ENCODE peak calls at places on chromosome 11, in nine cellular contexts. A, K, O, Z, E, B, J, S and D are unnamed samples.

GRCh38 chr11:9802291-9802861 is 138.5 kb downstream of the SWAP70 start:
- DNase-seq in A (no peak), K (no peak), O (no peak), Z (no peak), E (peak), B (peak), J (no peak), S (no peak), D (peak)

GRCh38 chr11:820655-821512 is 2.2 kb downstream of the PNPLA2 start:
- DNase-seq in A (peak), K (peak), O (peak), Z (no peak), E (no peak), B (no peak), J (no peak), S (peak), D (no peak)

GRCh38 chr11:1757861-1758610 is 5.7 kb downstream of the CTSD start:
- DNase-seq in A (no peak), K (no peak), O (no peak), Z (no peak), E (no peak), B (no peak), J (no peak), S (no peak), D (no peak)

GRCh38 chr11:40328890-40329617 is 1130.4 kb downstream of the LRRC4C start:
- DNase-seq in A (no peak), K (peak), O (peak), Z (no peak), E (peak), B (no peak), J (no peak), S (peak), D (peak)

GRCh38 chr11:30876656-30877371 is 290.7 kb upstream of the MPPED2 start:
- DNase-seq in A (peak), K (no peak), O (no peak), Z (no peak), E (no peak), B (no peak), J (no peak), S (peak), D (no peak)

GRCh38 chr11:15673408-15673811 is 558.7 kb downstream of the INSC start:
- DNase-seq in A (no peak), K (no peak), O (no peak), Z (no peak), E (no peak), B (no peak), J (no peak), S (peak), D (no peak)

GRCh38 chr11:65546217-65546958 is 11.8 kb downstream of the LTBP3 start:
- DNase-seq in A (peak), K (peak), O (peak), Z (peak), E (peak), B (peak), J (peak), S (peak), D (no peak)

GRCh38 chr11:65887026-65887722 is 1.1 kb downstream of the FIBP start:
- DNase-seq in A (peak), K (no peak), O (no peak), Z (no peak), E (no peak), B (peak), J (no peak), S (no peak), D (no peak)

GRCh38 chr11:38543311-38543710 is 1945.3 kb upstream of the RAG2 start:
- DNase-seq in A (no peak), K (no peak), O (no peak), Z (no peak), E (peak), B (no peak), J (no peak), S (no peak), D (no peak)

GRCh38 chr11:83054001-83054400 is 17.7 kb downstream of the RAB30 start:
- DNase-seq in A (no peak), K (no peak), O (no peak), Z (no peak), E (no peak), B (no peak), J (no peak), S (no peak), D (no peak)

GRCh38 chr11:80103149-80103859 is 662.5 kb upstream of the TENM4 start:
- DNase-seq in A (no peak), K (no peak), O (peak), Z (no peak), E (peak), B (no peak), J (no peak), S (no peak), D (peak)

GRCh38 chr11:122189259-122189658 is 73.2 kb upstream of the BLID start:
- DNase-seq in A (no peak), K (no peak), O (peak), Z (no peak), E (peak), B (peak), J (peak), S (no peak), D (peak)

GRCh38 chr11:125404811-125405481 is 91.1 kb downstream of the FEZ1 start:
- DNase-seq in A (peak), K (peak), O (peak), Z (peak), E (peak), B (peak), J (peak), S (peak), D (no peak)
- H3K27ac ChIP-seq in A (no peak), K (no peak), O (no peak), Z (no peak), E (no peak), B (no peak), J (no peak), S (no peak), D (no peak)

GRCh38 chr11:118295834-118296454 is 8.6 kb upstream of the CD3E start:
- DNase-seq in A (no peak), K (no peak), O (no peak), Z (no peak), E (peak), B (no peak), J (peak), S (peak), D (no peak)
- H3K27ac ChIP-seq in A (no peak), K (no peak), O (no peak), Z (no peak), E (no peak), B (no peak), J (no peak), S (no peak), D (no peak)

GRCh38 chr11:93000511-93001476 is 31.3 kb downstream of the MTNR1B start:
- DNase-seq in A (no peak), K (no peak), O (peak), Z (no peak), E (peak), B (no peak), J (peak), S (no peak), D (peak)

GRCh38 chr11:93002380-93002779 is 32.9 kb downstream of the MTNR1B start:
- DNase-seq in A (no peak), K (no peak), O (no peak), Z (no peak), E (no peak), B (no peak), J (no peak), S (no peak), D (no peak)

GRCh38 chr11:93005239-93005638 is 35.8 kb downstream of the MTNR1B start:
- DNase-seq in A (no peak), K (no peak), O (no peak), Z (no peak), E (peak), B (no peak), J (no peak), S (no peak), D (peak)

DNA sequence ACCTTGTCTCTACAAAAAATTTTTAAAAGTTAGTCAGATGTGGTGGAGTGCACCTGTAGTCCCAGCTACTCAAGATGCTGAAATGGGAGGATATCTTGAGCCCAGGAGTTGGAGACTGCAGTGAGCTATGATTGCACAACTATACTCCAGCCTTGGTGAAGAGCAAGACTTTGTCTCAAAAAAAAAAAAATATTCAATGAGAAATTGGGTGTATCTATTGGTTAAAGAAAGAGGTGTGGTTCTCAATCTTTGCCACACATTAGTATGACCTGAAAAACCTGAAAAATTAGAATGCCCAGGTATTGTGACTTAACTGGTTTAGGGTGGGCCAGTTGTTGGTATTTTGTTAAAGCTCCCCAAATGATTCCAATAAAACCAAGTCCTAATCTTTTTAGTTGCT is 32.4 kb downstream of the MTNR1B start:
- DNase-seq in A (no peak), K (no peak), O (no peak), Z (no peak), E (no peak), B (no peak), J (no peak), S (no peak), D (no peak)
- H3K27ac ChIP-seq in A (no peak), K (no peak), O (peak), Z (no peak), E (no peak), B (no peak), J (no peak), S (no peak), D (peak)

DNA sequence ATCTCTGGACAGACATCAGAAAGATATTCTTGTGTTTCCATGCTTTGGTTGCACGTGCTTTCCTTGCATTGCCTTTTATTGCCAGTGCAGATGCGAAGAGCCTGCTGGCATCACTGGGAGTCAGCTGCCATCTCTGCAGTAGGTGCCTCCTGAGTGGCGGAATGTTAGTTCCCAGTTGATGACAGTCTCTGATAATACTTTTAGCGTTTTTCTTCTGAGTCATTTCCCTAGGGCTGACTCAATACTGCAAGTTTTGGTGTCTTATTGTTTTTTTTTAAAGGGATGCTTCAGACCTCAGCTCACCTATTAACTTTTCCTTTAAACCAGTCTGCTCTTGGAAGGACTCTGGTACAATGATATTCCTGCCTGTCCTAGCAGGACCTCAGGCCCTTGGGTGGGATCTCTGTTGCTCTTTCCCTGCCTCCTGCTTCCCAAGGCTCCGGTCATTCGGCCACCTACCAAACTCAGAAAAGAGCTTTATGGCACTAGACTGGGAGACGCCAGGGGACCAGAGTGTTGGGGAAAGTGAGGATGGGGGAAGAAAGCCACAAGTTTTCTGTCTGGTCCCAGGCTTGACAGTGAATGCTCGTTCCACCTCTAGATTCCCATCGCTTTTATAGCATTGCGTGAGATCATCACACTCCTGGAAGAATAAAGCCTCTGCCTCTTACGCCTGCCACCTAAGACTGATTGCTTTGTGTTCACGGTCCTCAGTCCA is 308.7 kb downstream of the DDX10 start:
- DNase-seq in A (no peak), K (no peak), O (peak), Z (no peak), E (peak), B (no peak), J (no peak), S (no peak), D (peak)
- H3K27ac ChIP-seq in A (no peak), K (no peak), O (peak), Z (no peak), E (peak), B (no peak), J (no peak), S (no peak), D (peak)

DNA sequence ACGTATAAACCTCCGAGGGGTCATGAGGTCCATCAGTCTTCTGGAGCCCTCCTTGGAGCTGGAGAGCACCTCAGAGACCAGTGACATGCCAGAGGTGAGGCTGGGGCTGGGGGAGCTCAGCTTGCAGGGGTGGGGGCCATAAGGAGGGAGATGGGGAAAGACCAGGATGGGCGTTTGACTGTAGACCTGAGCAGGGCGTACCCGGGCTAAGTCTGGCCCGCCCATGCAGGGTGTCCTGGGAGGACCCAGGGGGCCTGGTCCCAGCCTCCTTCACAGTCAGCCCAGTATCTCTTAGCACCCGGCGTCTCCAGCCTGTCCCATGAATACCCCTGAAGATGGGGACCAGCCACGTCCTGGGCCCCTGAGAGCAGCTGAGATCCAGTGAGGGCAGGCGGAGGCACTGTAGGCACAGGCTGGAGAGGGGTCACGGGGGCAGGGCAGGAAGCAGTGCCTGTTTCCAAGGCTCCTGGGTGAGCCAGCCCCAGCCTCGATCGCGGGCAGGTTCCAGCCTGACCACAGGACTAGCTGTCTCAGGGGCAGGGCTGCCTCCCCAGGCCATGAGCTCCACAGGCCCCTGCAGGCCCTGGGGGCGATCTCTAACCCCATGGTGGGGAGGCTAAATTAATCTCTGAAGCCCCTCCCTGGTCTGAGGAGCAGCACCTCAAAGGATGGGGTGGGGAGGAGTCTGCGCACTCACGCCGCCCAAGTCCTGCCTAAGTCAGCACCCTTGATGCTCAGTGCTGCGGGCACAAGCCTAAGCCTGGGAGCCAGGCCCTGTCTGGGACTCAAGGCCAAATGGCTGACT is 7.1 kb downstream of the SSH3 start:
- DNase-seq in A (no peak), K (no peak), O (no peak), Z (no peak), E (peak), B (no peak), J (no peak), S (no peak), D (no peak)
- H3K27ac ChIP-seq in A (no peak), K (no peak), O (no peak), Z (no peak), E (peak), B (no peak), J (no peak), S (no peak), D (peak)

GRCh38 chr11:114448749-114449484 is 9.7 kb downstream of the REXO2 start:
- DNase-seq in A (no peak), K (no peak), O (no peak), Z (no peak), E (no peak), B (no peak), J (no peak), S (no peak), D (no peak)

GRCh38 chr11:114442559-114442958 is 3.3 kb downstream of the REXO2 start:
- DNase-seq in A (no peak), K (no peak), O (no peak), Z (no peak), E (no peak), B (no peak), J (no peak), S (no peak), D (no peak)

GRCh38 chr11:114441921-114442320 is 2.7 kb downstream of the REXO2 start:
- DNase-seq in A (no peak), K (no peak), O (no peak), Z (no peak), E (no peak), B (no peak), J (no peak), S (no peak), D (no peak)

GRCh38 chr11:114447444-114447843 is 8.2 kb downstream of the REXO2 start:
- DNase-seq in A (no peak), K (no peak), O (no peak), Z (no peak), E (no peak), B (no peak), J (no peak), S (no peak), D (no peak)

DNA sequence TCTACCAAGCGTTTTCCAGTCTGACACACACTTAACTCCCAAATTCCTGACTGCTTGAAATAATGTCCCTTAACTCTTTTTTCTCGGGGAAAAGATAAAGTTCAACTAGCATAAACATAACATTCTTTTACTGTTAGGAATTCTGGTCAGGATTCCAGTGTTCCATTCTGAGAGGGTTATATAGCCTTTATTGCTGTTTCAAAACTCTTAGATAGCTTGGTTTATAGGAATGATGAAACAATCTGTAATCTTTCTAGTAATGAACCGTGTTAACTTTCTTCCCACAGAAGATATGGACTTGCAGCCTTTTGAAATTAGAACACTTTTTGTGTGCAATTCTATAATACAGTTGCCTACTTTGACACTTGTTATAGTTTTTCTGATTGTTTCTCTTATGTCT is 8.6 kb downstream of the REXO2 start:
- DNase-seq in A (no peak), K (no peak), O (no peak), Z (no peak), E (no peak), B (no peak), J (no peak), S (no peak), D (no peak)
- H3K27ac ChIP-seq in A (no peak), K (peak), O (peak), Z (no peak), E (no peak), B (no peak), J (no peak), S (no peak), D (peak)

GRCh38 chr11:119964136-119965025 is 173.5 kb downstream of the TRIM29 start:
- DNase-seq in A (no peak), K (no peak), O (no peak), Z (no peak), E (no peak), B (no peak), J (no peak), S (no peak), D (no peak)
- H3K27ac ChIP-seq in A (no peak), K (no peak), O (no peak), Z (no peak), E (no peak), B (no peak), J (no peak), S (no peak), D (no peak)

DNA sequence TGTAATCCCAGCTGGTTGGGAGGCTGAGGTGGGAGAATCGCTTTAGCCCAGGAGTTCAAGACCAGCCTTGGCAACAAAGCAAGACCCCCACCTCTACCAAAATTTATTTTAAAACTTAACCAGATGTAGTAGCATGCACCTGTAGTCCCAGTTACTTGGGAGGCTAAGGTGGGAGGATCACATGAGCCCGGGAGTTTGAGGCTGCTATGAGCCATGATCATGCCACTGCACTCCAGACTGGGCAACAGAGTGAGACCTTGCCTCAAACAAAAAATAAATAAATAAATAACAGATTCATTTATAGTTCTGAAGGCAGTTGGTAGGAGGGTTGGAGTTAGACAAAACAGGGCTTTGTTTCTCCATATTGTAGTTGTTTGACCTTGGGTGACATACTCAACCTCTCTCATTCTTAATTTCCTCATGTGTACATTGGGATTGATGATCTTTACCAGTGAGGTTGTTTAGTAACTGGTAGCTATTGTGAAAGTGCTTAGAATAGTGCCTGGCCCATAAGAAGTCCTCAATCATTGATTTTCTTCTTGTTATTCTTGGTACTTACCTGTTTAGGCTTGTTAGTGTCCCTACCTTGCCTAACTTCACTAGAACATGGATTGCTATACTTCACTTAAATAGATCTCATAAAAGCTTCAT is 79.1 kb downstream of the EMSY start:
- DNase-seq in A (no peak), K (no peak), O (no peak), Z (no peak), E (no peak), B (no peak), J (no peak), S (no peak), D (no peak)
- H3K27ac ChIP-seq in A (no peak), K (no peak), O (no peak), Z (no peak), E (no peak), B (no peak), J (no peak), S (no peak), D (no peak)

GRCh38 chr11:44585421-44585820 is 20.0 kb downstream of the CD82 start:
- DNase-seq in A (no peak), K (no peak), O (no peak), Z (no peak), E (no peak), B (no peak), J (no peak), S (no peak), D (no peak)

GRCh38 chr11:44593194-44593593 is 27.7 kb downstream of the CD82 start:
- DNase-seq in A (no peak), K (no peak), O (no peak), Z (no peak), E (no peak), B (no peak), J (no peak), S (peak), D (no peak)

GRCh38 chr11:44592125-44592643 is 26.7 kb downstream of the CD82 start:
- DNase-seq in A (no peak), K (no peak), O (no peak), Z (no peak), E (no peak), B (no peak), J (no peak), S (peak), D (no peak)

GRCh38 chr11:44590769-44591168 is 25.3 kb downstream of the CD82 start:
- DNase-seq in A (no peak), K (no peak), O (no peak), Z (no peak), E (no peak), B (no peak), J (no peak), S (no peak), D (no peak)

GRCh38 chr11:44589301-44589700 is 23.8 kb downstream of the CD82 start:
- DNase-seq in A (no peak), K (no peak), O (no peak), Z (no peak), E (no peak), B (no peak), J (no peak), S (no peak), D (no peak)
- H3K27ac ChIP-seq in A (no peak), K (no peak), O (peak), Z (no peak), E (no peak), B (no peak), J (no peak), S (no peak), D (no peak)